ENCODE peak calls at places on chromosomes 12 and 14, in nine cellular contexts. Y, K, W, Q, U, C, T, A and B are unnamed samples.

GRCh38 chr12:47868552-47869031 is 36.2 kb downstream of the VDR start:
- DNase-seq in Q (peak), U (peak), C (no peak), T (no peak), K (no peak), W (no peak), Y (no peak), A (no peak), B (no peak)

GRCh38 chr14:31505411-31505810 is 17.6 kb upstream of the GPR33 start:
- DNase-seq in K (peak), W (no peak), T (no peak), C (peak), A (no peak), U (no peak), Q (no peak), Y (peak), B (no peak)

GRCh38 chr12:108850854-108851573 is 6.4 kb downstream of the SSH1 start:
- DNase-seq in T (no peak), Q (peak), A (peak), W (no peak), K (peak), Y (peak), C (peak), U (no peak), B (no peak)

GRCh38 chr12:6285063-6285477 is 25.4 kb upstream of the PLEKHG6 start:
- DNase-seq in T (peak), U (peak), W (peak), C (peak), A (no peak), K (peak), Q (peak), Y (peak), B (peak)

GRCh38 chr12:48924617-48925217 is 575 bp downstream of the FKBP11 start:
- DNase-seq in Y (peak), Q (no peak), W (peak), A (peak), T (peak), U (no peak), K (no peak), C (peak), B (peak)

GRCh38 chr12:110679201-110679600 is 9.7 kb downstream of the HVCN1 start:
- DNase-seq in U (no peak), Q (no peak), K (no peak), A (no peak), C (no peak), W (no peak), Y (no peak), T (no peak), B (no peak)

GRCh38 chr14:68538641-68539040 is 254.2 kb downstream of the ZFP36L1 start:
- DNase-seq in Y (no peak), U (no peak), A (no peak), Q (no peak), T (no peak), C (no peak), W (no peak), K (no peak), B (no peak)

GRCh38 chr14:35196571-35196970 is 74.2 kb downstream of the PRORP start:
- DNase-seq in T (no peak), U (no peak), Y (no peak), W (no peak), K (no peak), A (no peak), C (no peak), Q (no peak), B (no peak)

GRCh38 chr14:79325071-79325470 is 886.2 kb downstream of the DIO2 start:
- DNase-seq in Q (no peak), C (no peak), A (no peak), Y (peak), T (no peak), U (no peak), W (no peak), K (no peak), B (no peak)

GRCh38 chr12:116284401-116284800 is 6.9 kb upstream of the MED13L start:
- DNase-seq in U (no peak), A (no peak), C (peak), W (no peak), Y (peak), Q (no peak), T (no peak), K (no peak), B (no peak)

GRCh38 chr12:68807576-68808387 is at the start of gene MDM2:
- DNase-seq in Q (peak), Y (peak), W (peak), T (peak), C (peak), K (peak), U (peak), A (peak), B (peak)

GRCh38 chr14:102749393-102749792 is 27.9 kb upstream of the TRAF3 start:
- DNase-seq in A (no peak), W (no peak), C (no peak), Q (no peak), T (no peak), K (no peak), Y (no peak), U (no peak), B (no peak)